ENCODE peak calls at places on chromosomes 6 and 20, in six cellular contexts. K is heart right ventricle, Z is uterus, Q is globus pallidus, P is neural progenitor cell, J is fibroblast of the aortic adventitia. U is an unnamed sample.

GRCh38 chr6:80767808-80768207 is 661.3 kb downstream of the BCKDHB start:
- DNase-seq in K (peak), Z (peak), Q (no peak), P (no peak), J (peak), U (peak)

GRCh38 chr6:38039497-38039896 is 220.0 kb downstream of the ZFAND3 start:
- DNase-seq in K (no peak), Z (no peak), Q (no peak), P (no peak), J (no peak), U (no peak)

GRCh38 chr20:63106765-63107448 is 100.1 kb upstream of the BHLHE23 start:
- DNase-seq in K (no peak), Z (no peak), Q (no peak), P (no peak), J (no peak), U (no peak)

GRCh38 chr20:48552550-48552949 is 275.2 kb downstream of the PREX1 start:
- DNase-seq in K (no peak), Z (no peak), Q (no peak), P (no peak), J (no peak), U (no peak)

GRCh38 chr20:60064554-60064953 is 106.3 kb downstream of the CDH26 start:
- DNase-seq in K (no peak), Z (no peak), Q (no peak), P (no peak), J (no peak), U (no peak)

GRCh38 chr6:49151957-49152356 is 311.1 kb downstream of the MMUT start:
- DNase-seq in K (no peak), Z (no peak), Q (no peak), P (no peak), J (no peak), U (no peak)

GRCh38 chr6:80527552-80528052 is 421.1 kb downstream of the BCKDHB start:
- DNase-seq in K (no peak), Z (no peak), Q (no peak), P (no peak), J (no peak), U (no peak)

GRCh38 chr20:61803903-61804804 is 261.5 kb downstream of the TAF4 start:
- DNase-seq in K (no peak), Z (no peak), Q (no peak), P (peak), J (peak), U (no peak)

GRCh38 chr6:1311400-1312192 is at the start of gene FOXQ1:
- DNase-seq in K (no peak), Z (no peak), Q (no peak), P (peak), J (peak), U (no peak)

GRCh38 chr6:12875061-12875460 is 158.5 kb downstream of the PHACTR1 start:
- DNase-seq in K (no peak), Z (no peak), Q (no peak), P (no peak), J (peak), U (no peak)

GRCh38 chr20:33673411-33674293 is 576 bp downstream of the NECAB3 start:
- DNase-seq in K (no peak), Z (peak), Q (no peak), P (no peak), J (peak), U (no peak)

GRCh38 chr6:41970436-41970846 is 28.8 kb upstream of the CCND3 start:
- DNase-seq in K (no peak), Z (no peak), Q (peak), P (no peak), J (peak), U (peak)

GRCh38 chr6:13273931-13274706 is 54.2 kb downstream of the TBC1D7 start:
- DNase-seq in K (no peak), Z (no peak), Q (peak), P (no peak), J (no peak), U (no peak)

GRCh38 chr6:17381429-17382147 is 11.8 kb upstream of the CAP2 start:
- DNase-seq in K (no peak), Z (peak), Q (no peak), P (no peak), J (peak), U (peak)

GRCh38 chr6:168282985-168283685 is 36.4 kb downstream of the DACT2 start:
- DNase-seq in K (no peak), Z (no peak), Q (no peak), P (no peak), J (no peak), U (no peak)

GRCh38 chr6:100116409-100117194 is 122.6 kb upstream of the MCHR2 start:
- DNase-seq in K (peak), Z (no peak), Q (peak), P (peak), J (peak), U (no peak)

GRCh38 chr6:38671885-38672467 is 31.0 kb downstream of the GLO1 start:
- DNase-seq in K (peak), Z (no peak), Q (peak), P (peak), J (peak), U (no peak)

GRCh38 chr20:20894753-20895152 is 182.3 kb upstream of the RALGAPA2 start:
- DNase-seq in K (peak), Z (no peak), Q (no peak), P (no peak), J (no peak), U (no peak)

GRCh38 chr6:20441921-20442320 is 40.2 kb downstream of the E2F3 start:
- DNase-seq in K (no peak), Z (no peak), Q (no peak), P (no peak), J (no peak), U (no peak)

GRCh38 chr6:148559848-148560433 is 186.9 kb upstream of the UST start:
- DNase-seq in K (peak), Z (peak), Q (peak), P (peak), J (peak), U (peak)

GRCh38 chr6:105431226-105431625 is 28.3 kb upstream of the PREP start:
- DNase-seq in K (peak), Z (no peak), Q (peak), P (peak), J (peak), U (no peak)